ENCODE peak calls at places on chromosomes 12 and 14, in seven cellular contexts. One of them, this sample, is unnamed.

GRCh38 chr14:61927521-61927920 is 165.3 kb downstream of the SNAPC1 start:
- DNase-seq in stromal cell of bone marrow: no peak
- DNase-seq in NCI-H524: no peak
- DNase-seq in central memory CD4-positive, alpha-beta T cell: no peak
- DNase-seq in ecto neural progenitor cell: no peak
- DNase-seq in T-cell: no peak
- DNase-seq in SHP77 treated with DMSO at 0.1 percent for 48 hours: no peak
- DNase-seq in this sample: no peak

GRCh38 chr14:101226603-101227425 is 323.3 kb upstream of the RTL1 start:
- DNase-seq in T-cell: no peak
- DNase-seq in central memory CD4-positive, alpha-beta T cell: no peak
- DNase-seq in stromal cell of bone marrow: no peak
- DNase-seq in SHP77 treated with DMSO at 0.1 percent for 48 hours: no peak
- DNase-seq in ecto neural progenitor cell: peak
- DNase-seq in NCI-H524: no peak
- DNase-seq in this sample: no peak

GRCh38 chr12:64256166-64256800 is 34.2 kb upstream of the KICS2 start:
- DNase-seq in SHP77 treated with DMSO at 0.1 percent for 48 hours: peak
- DNase-seq in NCI-H524: peak
- DNase-seq in stromal cell of bone marrow: peak
- DNase-seq in ecto neural progenitor cell: no peak
- DNase-seq in T-cell: no peak
- DNase-seq in central memory CD4-positive, alpha-beta T cell: peak
- DNase-seq in this sample: no peak

GRCh38 chr12:29714966-29715365 is 68.8 kb downstream of the TMTC1 start:
- DNase-seq in stromal cell of bone marrow: no peak
- DNase-seq in SHP77 treated with DMSO at 0.1 percent for 48 hours: no peak
- DNase-seq in central memory CD4-positive, alpha-beta T cell: no peak
- DNase-seq in NCI-H524: no peak
- DNase-seq in ecto neural progenitor cell: no peak
- DNase-seq in T-cell: no peak
- DNase-seq in this sample: no peak

GRCh38 chr12:62252576-62252975 is 7.6 kb upstream of the USP15 start:
- DNase-seq in ecto neural progenitor cell: no peak
- DNase-seq in stromal cell of bone marrow: no peak
- DNase-seq in NCI-H524: no peak
- DNase-seq in SHP77 treated with DMSO at 0.1 percent for 48 hours: no peak
- DNase-seq in T-cell: no peak
- DNase-seq in central memory CD4-positive, alpha-beta T cell: no peak
- DNase-seq in this sample: no peak

GRCh38 chr14:75144944-75145343 is 18.1 kb upstream of the NEK9 start:
- DNase-seq in NCI-H524: no peak
- DNase-seq in ecto neural progenitor cell: no peak
- DNase-seq in T-cell: no peak
- DNase-seq in central memory CD4-positive, alpha-beta T cell: peak
- DNase-seq in SHP77 treated with DMSO at 0.1 percent for 48 hours: no peak
- DNase-seq in stromal cell of bone marrow: no peak
- DNase-seq in this sample: no peak

GRCh38 chr12:92899388-92900001 is 29.6 kb downstream of the EEA1 start:
- DNase-seq in NCI-H524: no peak
- DNase-seq in T-cell: no peak
- DNase-seq in ecto neural progenitor cell: no peak
- DNase-seq in SHP77 treated with DMSO at 0.1 percent for 48 hours: no peak
- DNase-seq in central memory CD4-positive, alpha-beta T cell: no peak
- DNase-seq in stromal cell of bone marrow: peak
- DNase-seq in this sample: no peak

GRCh38 chr12:123931686-123932321 is 40.8 kb downstream of the CCDC92 start:
- DNase-seq in SHP77 treated with DMSO at 0.1 percent for 48 hours: no peak
- DNase-seq in T-cell: peak
- DNase-seq in stromal cell of bone marrow: no peak
- DNase-seq in central memory CD4-positive, alpha-beta T cell: peak
- DNase-seq in NCI-H524: no peak
- DNase-seq in ecto neural progenitor cell: no peak
- DNase-seq in this sample: no peak

GRCh38 chr12:116528498-116528897 is 30.7 kb upstream of the MAP1LC3B2 start:
- DNase-seq in ecto neural progenitor cell: no peak
- DNase-seq in central memory CD4-positive, alpha-beta T cell: no peak
- DNase-seq in stromal cell of bone marrow: no peak
- DNase-seq in NCI-H524: no peak
- DNase-seq in SHP77 treated with DMSO at 0.1 percent for 48 hours: no peak
- DNase-seq in T-cell: no peak
- DNase-seq in this sample: no peak

GRCh38 chr14:64728856-64729255 is 24.6 kb downstream of the PLEKHG3 start:
- DNase-seq in T-cell: no peak
- DNase-seq in stromal cell of bone marrow: no peak
- DNase-seq in NCI-H524: no peak
- DNase-seq in central memory CD4-positive, alpha-beta T cell: no peak
- DNase-seq in ecto neural progenitor cell: no peak
- DNase-seq in SHP77 treated with DMSO at 0.1 percent for 48 hours: no peak
- DNase-seq in this sample: no peak

GRCh38 chr14:60815371-60815770 is 80.8 kb downstream of the MNAT1 start:
- DNase-seq in SHP77 treated with DMSO at 0.1 percent for 48 hours: no peak
- DNase-seq in NCI-H524: no peak
- DNase-seq in T-cell: no peak
- DNase-seq in ecto neural progenitor cell: no peak
- DNase-seq in central memory CD4-positive, alpha-beta T cell: no peak
- DNase-seq in stromal cell of bone marrow: no peak
- DNase-seq in this sample: no peak

GRCh38 chr14:33657478-33657877 is 293.4 kb downstream of the EGLN3 start:
- DNase-seq in stromal cell of bone marrow: peak
- DNase-seq in ecto neural progenitor cell: no peak
- DNase-seq in central memory CD4-positive, alpha-beta T cell: no peak
- DNase-seq in SHP77 treated with DMSO at 0.1 percent for 48 hours: no peak
- DNase-seq in NCI-H524: no peak
- DNase-seq in T-cell: no peak
- DNase-seq in this sample: no peak

GRCh38 chr14:106442857-106443256 is 916.5 kb downstream of the TMEM121 start:
- DNase-seq in SHP77 treated with DMSO at 0.1 percent for 48 hours: peak
- DNase-seq in T-cell: peak
- DNase-seq in ecto neural progenitor cell: no peak
- DNase-seq in NCI-H524: no peak
- DNase-seq in stromal cell of bone marrow: no peak
- DNase-seq in central memory CD4-positive, alpha-beta T cell: peak
- DNase-seq in this sample: no peak

GRCh38 chr14:21993070-21993469 is 319.5 kb upstream of the OR4E1 start:
- DNase-seq in ecto neural progenitor cell: no peak
- DNase-seq in SHP77 treated with DMSO at 0.1 percent for 48 hours: no peak
- DNase-seq in central memory CD4-positive, alpha-beta T cell: no peak
- DNase-seq in T-cell: no peak
- DNase-seq in NCI-H524: no peak
- DNase-seq in stromal cell of bone marrow: no peak
- DNase-seq in this sample: no peak

GRCh38 chr12:116615141-116615861 is 56.1 kb downstream of the MAP1LC3B2 start:
- DNase-seq in stromal cell of bone marrow: no peak
- DNase-seq in NCI-H524: no peak
- DNase-seq in central memory CD4-positive, alpha-beta T cell: no peak
- DNase-seq in ecto neural progenitor cell: no peak
- DNase-seq in T-cell: no peak
- DNase-seq in SHP77 treated with DMSO at 0.1 percent for 48 hours: no peak
- DNase-seq in this sample: no peak

GRCh38 chr12:24584032-24584675 is 364.7 kb downstream of the BCAT1 start:
- DNase-seq in NCI-H524: no peak
- DNase-seq in ecto neural progenitor cell: no peak
- DNase-seq in SHP77 treated with DMSO at 0.1 percent for 48 hours: no peak
- DNase-seq in central memory CD4-positive, alpha-beta T cell: no peak
- DNase-seq in T-cell: no peak
- DNase-seq in stromal cell of bone marrow: no peak
- DNase-seq in this sample: no peak

GRCh38 chr14:44914849-44915248 is 46.9 kb downstream of the KLHL28 start:
- DNase-seq in T-cell: no peak
- DNase-seq in NCI-H524: no peak
- DNase-seq in ecto neural progenitor cell: no peak
- DNase-seq in SHP77 treated with DMSO at 0.1 percent for 48 hours: no peak
- DNase-seq in stromal cell of bone marrow: no peak
- DNase-seq in central memory CD4-positive, alpha-beta T cell: no peak
- DNase-seq in this sample: no peak

GRCh38 chr14:23193432-23193831 is 10.0 kb upstream of the SLC7A8 start:
- DNase-seq in central memory CD4-positive, alpha-beta T cell: no peak
- DNase-seq in ecto neural progenitor cell: no peak
- DNase-seq in T-cell: no peak
- DNase-seq in NCI-H524: no peak
- DNase-seq in stromal cell of bone marrow: no peak
- DNase-seq in SHP77 treated with DMSO at 0.1 percent for 48 hours: no peak
- DNase-seq in this sample: no peak

GRCh38 chr12:88960213-88960878 is 380.1 kb upstream of the KITLG start:
- DNase-seq in ecto neural progenitor cell: no peak
- DNase-seq in stromal cell of bone marrow: no peak
- DNase-seq in SHP77 treated with DMSO at 0.1 percent for 48 hours: no peak
- DNase-seq in T-cell: no peak
- DNase-seq in central memory CD4-positive, alpha-beta T cell: no peak
- DNase-seq in NCI-H524: no peak
- DNase-seq in this sample: no peak

GRCh38 chr14:101471723-101472517 is 89.4 kb upstream of the DIO3 start:
- DNase-seq in ecto neural progenitor cell: peak
- DNase-seq in SHP77 treated with DMSO at 0.1 percent for 48 hours: no peak
- DNase-seq in stromal cell of bone marrow: no peak
- DNase-seq in central memory CD4-positive, alpha-beta T cell: no peak
- DNase-seq in NCI-H524: no peak
- DNase-seq in T-cell: no peak
- DNase-seq in this sample: no peak

GRCh38 chr14:98404811-98405210 is 867.2 kb downstream of the BCL11B start:
- DNase-seq in ecto neural progenitor cell: no peak
- DNase-seq in NCI-H524: peak
- DNase-seq in central memory CD4-positive, alpha-beta T cell: no peak
- DNase-seq in SHP77 treated with DMSO at 0.1 percent for 48 hours: no peak
- DNase-seq in stromal cell of bone marrow: no peak
- DNase-seq in T-cell: no peak
- DNase-seq in this sample: no peak

GRCh38 chr14:59870277-59871165 is at the start of gene RTN1:
- DNase-seq in ecto neural progenitor cell: peak
- DNase-seq in T-cell: no peak
- DNase-seq in central memory CD4-positive, alpha-beta T cell: no peak
- DNase-seq in NCI-H524: peak
- DNase-seq in SHP77 treated with DMSO at 0.1 percent for 48 hours: peak
- DNase-seq in stromal cell of bone marrow: peak
- DNase-seq in this sample: no peak

GRCh38 chr12:123942277-123942653 is 30.4 kb downstream of the CCDC92 start:
- DNase-seq in NCI-H524: no peak
- DNase-seq in T-cell: no peak
- DNase-seq in SHP77 treated with DMSO at 0.1 percent for 48 hours: no peak
- DNase-seq in stromal cell of bone marrow: peak
- DNase-seq in central memory CD4-positive, alpha-beta T cell: no peak
- DNase-seq in ecto neural progenitor cell: no peak
- DNase-seq in this sample: no peak

GRCh38 chr12:65886996-65887395 is 62.7 kb downstream of the HMGA2 start:
- DNase-seq in SHP77 treated with DMSO at 0.1 percent for 48 hours: no peak
- DNase-seq in T-cell: no peak
- DNase-seq in stromal cell of bone marrow: no peak
- DNase-seq in central memory CD4-positive, alpha-beta T cell: no peak
- DNase-seq in ecto neural progenitor cell: no peak
- DNase-seq in NCI-H524: no peak
- DNase-seq in this sample: no peak

GRCh38 chr12:52522346-52523011 is 2.3 kb upstream of the KRT5 start:
- DNase-seq in central memory CD4-positive, alpha-beta T cell: no peak
- DNase-seq in SHP77 treated with DMSO at 0.1 percent for 48 hours: no peak
- DNase-seq in ecto neural progenitor cell: peak
- DNase-seq in T-cell: no peak
- DNase-seq in stromal cell of bone marrow: no peak
- DNase-seq in NCI-H524: no peak
- DNase-seq in this sample: no peak

GRCh38 chr14:30656190-30656632 is 34.1 kb downstream of the SCFD1 start:
- DNase-seq in T-cell: peak
- DNase-seq in NCI-H524: peak
- DNase-seq in central memory CD4-positive, alpha-beta T cell: peak
- DNase-seq in ecto neural progenitor cell: no peak
- DNase-seq in SHP77 treated with DMSO at 0.1 percent for 48 hours: no peak
- DNase-seq in stromal cell of bone marrow: peak
- DNase-seq in this sample: no peak

GRCh38 chr14:104601786-104602185 is 2.8 kb downstream of the TMEM179 start:
- DNase-seq in NCI-H524: no peak
- DNase-seq in stromal cell of bone marrow: no peak
- DNase-seq in ecto neural progenitor cell: peak
- DNase-seq in T-cell: no peak
- DNase-seq in central memory CD4-positive, alpha-beta T cell: no peak
- DNase-seq in SHP77 treated with DMSO at 0.1 percent for 48 hours: no peak
- DNase-seq in this sample: no peak

GRCh38 chr12:93895096-93895460 is 217.9 kb downstream of the CRADD start:
- DNase-seq in ecto neural progenitor cell: peak
- DNase-seq in SHP77 treated with DMSO at 0.1 percent for 48 hours: no peak
- DNase-seq in stromal cell of bone marrow: peak
- DNase-seq in central memory CD4-positive, alpha-beta T cell: no peak
- DNase-seq in T-cell: no peak
- DNase-seq in NCI-H524: no peak
- DNase-seq in this sample: no peak

GRCh38 chr12:131455581-131456110 is 255.2 kb upstream of the SFSWAP start:
- DNase-seq in central memory CD4-positive, alpha-beta T cell: no peak
- DNase-seq in stromal cell of bone marrow: no peak
- DNase-seq in ecto neural progenitor cell: no peak
- DNase-seq in SHP77 treated with DMSO at 0.1 percent for 48 hours: no peak
- DNase-seq in T-cell: no peak
- DNase-seq in NCI-H524: no peak
- DNase-seq in this sample: no peak

GRCh38 chr12:52127683-52128450 is 48.4 kb downstream of the SMIM41 start:
- DNase-seq in stromal cell of bone marrow: no peak
- DNase-seq in SHP77 treated with DMSO at 0.1 percent for 48 hours: no peak
- DNase-seq in central memory CD4-positive, alpha-beta T cell: no peak
- DNase-seq in ecto neural progenitor cell: no peak
- DNase-seq in T-cell: no peak
- DNase-seq in NCI-H524: no peak
- DNase-seq in this sample: no peak

GRCh38 chr12:113242018-113242418 is 20.8 kb downstream of the TPCN1 start:
- DNase-seq in NCI-H524: peak
- DNase-seq in T-cell: no peak
- DNase-seq in ecto neural progenitor cell: no peak
- DNase-seq in stromal cell of bone marrow: no peak
- DNase-seq in central memory CD4-positive, alpha-beta T cell: no peak
- DNase-seq in SHP77 treated with DMSO at 0.1 percent for 48 hours: no peak
- DNase-seq in this sample: no peak

GRCh38 chr12:111446044-111446581 is 40.4 kb downstream of the SH2B3 start:
- DNase-seq in SHP77 treated with DMSO at 0.1 percent for 48 hours: peak
- DNase-seq in T-cell: no peak
- DNase-seq in central memory CD4-positive, alpha-beta T cell: no peak
- DNase-seq in stromal cell of bone marrow: no peak
- DNase-seq in NCI-H524: peak
- DNase-seq in ecto neural progenitor cell: peak
- DNase-seq in this sample: no peak

GRCh38 chr14:20228681-20229080 is at the start of gene OR11H7:
- DNase-seq in central memory CD4-positive, alpha-beta T cell: no peak
- DNase-seq in stromal cell of bone marrow: no peak
- DNase-seq in ecto neural progenitor cell: no peak
- DNase-seq in NCI-H524: no peak
- DNase-seq in SHP77 treated with DMSO at 0.1 percent for 48 hours: no peak
- DNase-seq in T-cell: no peak
- DNase-seq in this sample: no peak

GRCh38 chr12:24479131-24479530 is 469.8 kb downstream of the BCAT1 start:
- DNase-seq in ecto neural progenitor cell: no peak
- DNase-seq in stromal cell of bone marrow: no peak
- DNase-seq in central memory CD4-positive, alpha-beta T cell: no peak
- DNase-seq in SHP77 treated with DMSO at 0.1 percent for 48 hours: no peak
- DNase-seq in NCI-H524: no peak
- DNase-seq in T-cell: no peak
- DNase-seq in this sample: no peak